ENCODE peak calls at places on chromosomes 13 and 19, in nine cellular contexts. V is endothelial cell of umbilical vein, Q is AG09319, Y is endodermal cell, U is ovary, X is AG09309, C is uterus, B is astrocyte of the spinal cord, O is tibial artery. I is an unnamed sample.

GRCh38 chr13:29758591-29759114 is 91.8 kb downstream of the UBL3 start:
- DNase-seq in Y (no peak), U (no peak), O (no peak), V (no peak), C (no peak), Q (no peak), B (no peak), X (no peak), I (peak)

GRCh38 chr19:21482863-21483276 is 22.5 kb upstream of the ZNF429 start:
- DNase-seq in O (peak), B (peak), C (peak), V (peak), Q (no peak), Y (peak), X (no peak), U (peak), I (peak)

GRCh38 chr13:73676550-73677040 is 457.6 kb downstream of the KLF12 start:
- DNase-seq in Q (no peak), X (no peak), Y (no peak), O (no peak), V (no peak), B (peak), U (no peak), C (no peak), I (no peak)

GRCh38 chr13:84121456-84121855 is 239.2 kb upstream of the SLITRK1 start:
- DNase-seq in O (no peak), X (peak), U (no peak), V (no peak), Y (no peak), C (no peak), B (peak), Q (no peak), I (peak)

GRCh38 chr13:49305824-49306425 is 58.2 kb downstream of the CDADC1 start:
- DNase-seq in B (no peak), C (no peak), X (no peak), V (no peak), U (no peak), Y (no peak), O (no peak), Q (no peak), I (no peak)

GRCh38 chr19:19531951-19532805 is 3.5 kb downstream of the YJEFN3 start:
- DNase-seq in B (peak), X (no peak), U (peak), O (peak), Y (peak), C (peak), V (peak), Q (no peak), I (peak)

GRCh38 chr19:7533281-7533819 is 2.2 kb upstream of the PNPLA6 start:
- DNase-seq in B (peak), U (peak), O (peak), Q (peak), V (peak), Y (peak), X (no peak), C (peak), I (peak)

GRCh38 chr19:45156231-45156630 is 4.6 kb downstream of the NKPD1 start:
- DNase-seq in O (no peak), U (no peak), X (no peak), Q (no peak), V (no peak), B (no peak), C (no peak), Y (peak), I (no peak)

GRCh38 chr13:89163081-89163480 is 1491.9 kb downstream of the SLITRK5 start:
- DNase-seq in Q (no peak), O (no peak), Y (no peak), B (no peak), V (no peak), C (no peak), U (no peak), X (no peak), I (no peak)

GRCh38 chr13:27442071-27442647 is 8.2 kb downstream of the MTIF3 start:
- DNase-seq in O (no peak), Q (no peak), B (no peak), X (no peak), Y (no peak), V (no peak), C (no peak), U (no peak), I (no peak)

GRCh38 chr13:39284801-39285388 is 246.6 kb downstream of the NHLRC3 start:
- DNase-seq in C (no peak), X (no peak), U (no peak), Y (peak), Q (no peak), B (no peak), O (no peak), V (no peak), I (peak)
- TF ChIP-seq CTCF in C (no peak), X (peak), U (no peak), Y (peak), Q (no peak), B (peak), O (no peak), V (no peak), I (peak)

GRCh38 chr13:43783820-43784219 is 3.0 kb downstream of the ENOX1 start:
- DNase-seq in U (no peak), O (no peak), V (peak), Q (no peak), B (peak), Y (no peak), X (no peak), C (no peak), I (peak)
- TF ChIP-seq CTCF in U (no peak), O (no peak), V (no peak), Q (no peak), B (no peak), Y (no peak), X (no peak), C (no peak), I (no peak)

GRCh38 chr19:52533901-52534300 is 6.4 kb downstream of the ZNF808 start:
- DNase-seq in V (no peak), Q (no peak), B (no peak), X (no peak), U (no peak), C (no peak), Y (no peak), O (no peak), I (no peak)

GRCh38 chr19:52532480-52532879 is 5.0 kb downstream of the ZNF808 start:
- DNase-seq in O (no peak), Q (no peak), U (no peak), V (no peak), B (no peak), C (no peak), X (no peak), Y (no peak), I (no peak)

GRCh38 chr19:52541608-52542007 is 14.1 kb downstream of the ZNF808 start:
- DNase-seq in X (no peak), Q (no peak), C (no peak), B (no peak), Y (no peak), V (no peak), U (no peak), O (no peak), I (no peak)

DNA sequence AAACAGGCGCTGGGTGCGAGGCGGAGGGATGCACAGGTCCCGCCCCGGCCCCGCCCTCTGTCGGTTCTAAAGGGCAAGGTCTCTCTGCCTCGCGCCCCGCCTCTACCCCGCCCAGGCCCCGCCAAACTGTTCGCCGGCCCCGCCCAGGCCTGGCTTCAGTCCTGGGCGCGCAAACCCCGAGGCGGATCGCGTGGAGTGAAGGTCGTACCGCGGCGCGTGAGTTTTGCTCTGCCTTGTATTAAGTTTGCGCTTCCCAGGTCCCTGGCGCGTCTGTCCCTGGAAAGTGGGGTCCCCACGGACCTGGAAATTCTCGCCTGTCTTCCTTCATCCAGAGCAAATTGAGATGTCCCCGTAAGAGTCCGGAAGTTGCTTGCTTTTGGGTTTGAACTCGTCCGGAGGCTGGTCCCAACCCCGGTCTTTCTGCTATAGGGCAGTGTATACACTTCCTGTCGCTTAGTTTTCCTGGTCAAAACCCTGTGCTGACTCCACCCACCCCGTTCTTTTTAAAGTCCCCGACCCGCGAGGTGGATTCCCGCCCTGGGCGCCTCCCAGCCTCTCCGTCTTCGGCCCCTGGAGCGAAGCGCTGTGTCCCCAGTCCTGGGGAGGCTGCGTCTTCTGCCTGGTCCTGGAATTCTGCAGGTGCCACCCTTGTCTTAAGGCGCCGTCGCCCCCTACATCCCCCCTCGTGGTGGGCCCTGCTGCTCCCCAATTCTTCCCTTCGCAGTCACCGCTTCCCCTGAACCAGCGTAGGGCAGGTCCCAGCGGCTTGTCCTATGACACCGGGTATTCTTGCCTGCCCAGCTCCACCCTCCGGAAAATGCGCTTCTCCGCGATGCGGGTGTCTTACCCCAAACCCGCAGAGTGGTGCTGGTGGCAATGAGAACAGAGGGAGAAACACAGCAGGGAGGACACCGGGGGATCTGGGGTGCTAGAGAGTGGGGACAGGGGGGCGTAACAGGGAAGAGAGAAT is 8.6 kb downstream of the ZNF808 start:
- DNase-seq in B (peak), U (peak), C (peak), O (peak), X (no peak), V (peak), Q (peak), Y (peak), I (peak)
- TF ChIP-seq CTCF in B (peak), U (no peak), C (peak), O (peak), X (peak), V (no peak), Q (no peak), Y (peak), I (peak)

GRCh38 chr13:75368167-75368566 is 113.8 kb downstream of the TBC1D4 start:
- DNase-seq in Y (no peak), Q (peak), O (no peak), C (peak), B (peak), V (peak), U (peak), X (peak), I (peak)
- TF ChIP-seq CTCF in Y (no peak), Q (no peak), O (no peak), C (no peak), B (no peak), V (no peak), U (no peak), X (no peak), I (no peak)

DNA sequence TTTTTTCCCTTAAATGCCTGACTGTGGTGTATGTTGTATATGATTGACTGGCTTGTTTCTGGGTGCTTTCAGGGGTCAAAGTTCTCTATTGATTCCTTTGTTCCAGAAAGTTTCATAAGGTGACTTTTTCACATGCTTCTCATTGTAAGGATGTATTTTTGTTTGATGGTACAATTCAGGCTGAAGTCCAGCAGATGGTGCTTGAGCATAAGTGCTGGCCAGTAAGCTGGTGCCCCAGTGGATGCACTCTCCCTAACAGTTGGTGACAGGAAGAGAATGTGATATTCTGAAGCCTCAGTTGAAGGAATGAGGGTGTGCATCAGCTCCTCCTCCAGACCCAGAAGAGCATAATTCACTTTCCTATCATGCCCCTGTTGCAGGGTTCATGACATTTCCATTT is 1941.6 kb upstream of the PRR20A start:
- DNase-seq in U (no peak), C (no peak), O (no peak), B (no peak), V (no peak), Q (no peak), Y (peak), X (no peak), I (no peak)
- TF ChIP-seq CTCF in U (no peak), C (no peak), O (no peak), B (no peak), V (no peak), Q (no peak), Y (peak), X (no peak), I (no peak)

DNA sequence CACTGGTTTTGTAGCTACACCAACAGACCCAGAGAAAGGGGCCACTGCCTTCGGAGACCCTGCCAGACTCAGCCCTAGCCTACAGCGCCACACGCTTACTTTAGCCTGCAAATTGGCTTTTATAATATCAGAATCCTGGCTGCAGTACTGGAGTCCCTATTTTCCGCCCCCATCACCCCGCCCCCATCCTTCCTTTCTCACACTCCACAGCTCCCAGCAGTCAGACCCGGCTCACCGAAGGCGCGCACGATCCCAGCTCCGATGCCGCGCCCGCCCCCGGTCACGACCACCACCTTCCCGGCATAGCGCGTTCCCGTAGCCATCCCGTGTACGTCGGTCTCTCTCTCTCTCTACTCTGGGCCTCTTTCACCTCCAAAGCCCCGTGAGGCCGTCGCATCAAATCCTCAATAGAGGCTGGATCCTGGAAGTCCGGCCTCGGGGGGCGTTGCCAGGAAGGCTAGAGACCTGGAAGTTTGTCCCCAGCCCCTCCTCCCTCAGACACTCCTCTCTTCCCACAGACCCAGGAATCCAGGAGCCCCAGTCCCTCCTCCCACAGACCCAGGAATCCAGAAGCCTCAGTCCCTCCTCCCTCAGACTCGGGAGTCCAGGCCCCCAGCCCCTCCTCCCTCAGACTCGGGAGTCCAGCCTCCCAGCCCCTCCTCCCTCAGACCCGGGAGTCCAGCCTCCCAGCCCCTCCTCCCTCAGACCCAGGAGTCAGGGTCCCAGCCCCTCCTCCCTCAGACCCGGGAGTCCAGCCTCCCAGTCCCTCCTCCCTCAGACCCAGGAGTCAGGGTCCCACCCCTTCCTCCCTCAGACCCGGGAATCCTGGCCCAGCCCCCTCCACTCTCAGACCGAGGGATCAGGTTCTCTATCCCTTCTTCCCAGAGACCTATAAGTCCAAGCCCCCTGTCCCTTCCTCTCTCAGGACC is at the start of gene HSD17B14:
- DNase-seq in Y (peak), V (peak), Q (no peak), X (no peak), O (peak), U (peak), C (peak), B (peak), I (peak)
- TF ChIP-seq CTCF in Y (peak), V (no peak), Q (no peak), X (peak), O (no peak), U (peak), C (no peak), B (no peak), I (peak)

GRCh38 chr13:24998433-24998832 is 97.5 kb upstream of the PABPC3 start:
- DNase-seq in U (no peak), V (no peak), X (no peak), Q (no peak), B (no peak), C (no peak), O (no peak), Y (no peak), I (no peak)
- TF ChIP-seq CTCF in U (no peak), V (no peak), X (no peak), Q (no peak), B (no peak), C (no peak), O (no peak), Y (no peak), I (no peak)

DNA sequence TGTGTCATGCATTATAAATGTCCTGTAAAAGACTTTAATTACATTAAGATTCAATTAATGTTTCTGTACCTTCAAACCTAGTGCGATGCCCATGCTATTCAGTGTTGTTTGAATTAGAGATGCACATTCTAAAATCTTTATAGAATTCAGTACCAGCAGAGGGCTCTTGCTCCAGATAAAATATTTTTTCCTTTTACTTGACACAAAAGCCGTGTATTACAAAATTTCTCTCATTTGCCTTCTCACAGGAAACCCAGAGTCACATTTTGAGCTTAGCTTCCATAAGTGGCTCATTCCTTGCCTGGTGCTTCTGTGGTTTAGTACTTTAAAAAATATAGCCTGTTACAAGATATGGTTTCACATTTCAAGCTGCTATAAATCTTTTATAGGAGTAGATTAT is 101.2 kb downstream of the RNF17 start:
- DNase-seq in X (no peak), B (peak), Q (no peak), O (no peak), U (no peak), Y (no peak), C (no peak), V (no peak), I (peak)
- TF ChIP-seq CTCF in X (peak), B (peak), Q (peak), O (peak), U (no peak), Y (no peak), C (no peak), V (no peak), I (peak)

GRCh38 chr13:30982506-30982905 is 50.0 kb downstream of the TEX26 start:
- DNase-seq in O (no peak), C (no peak), X (no peak), V (no peak), Q (no peak), B (no peak), U (no peak), Y (no peak), I (no peak)

GRCh38 chr13:30983431-30983830 is 51.0 kb downstream of the TEX26 start:
- DNase-seq in O (no peak), B (no peak), Q (no peak), C (no peak), U (no peak), Y (no peak), X (no peak), V (no peak), I (no peak)

GRCh38 chr13:30982911-30983310 is 50.5 kb downstream of the TEX26 start:
- DNase-seq in Q (no peak), Y (no peak), U (no peak), B (no peak), X (no peak), C (no peak), V (no peak), O (no peak), I (no peak)

GRCh38 chr13:30976041-30976440 is 43.6 kb downstream of the TEX26 start:
- DNase-seq in C (no peak), Q (no peak), B (peak), U (no peak), O (no peak), X (no peak), V (no peak), Y (no peak), I (no peak)

GRCh38 chr13:30978981-30979956 is 46.8 kb downstream of the TEX26 start:
- DNase-seq in Y (peak), C (no peak), O (no peak), V (peak), X (no peak), B (no peak), Q (no peak), U (no peak), I (no peak)
- TF ChIP-seq CTCF in Y (peak), C (no peak), O (peak), V (peak), X (peak), B (peak), Q (peak), U (no peak), I (peak)

GRCh38 chr13:23634897-23635296 is 64.7 kb downstream of the TNFRSF19 start:
- DNase-seq in B (no peak), V (no peak), Q (no peak), O (no peak), U (no peak), X (no peak), C (no peak), Y (peak), I (no peak)
- TF ChIP-seq CTCF in B (no peak), V (no peak), Q (no peak), O (no peak), U (no peak), X (no peak), C (no peak), Y (peak), I (peak)

I was measured in HFFc6.